ENCODE peak calls at places on chromosomes 11 and 22, in eight cellular contexts. A is CD4-positive, alpha-beta memory T cell; O is tibial nerve; D is mesenchymal stem cell; X is IMR-90; U is cardiac muscle cell; V is A673; I is right lobe of liver. K is an unnamed sample. For H3K27me3 and H3K36me3, the result is how much of the 10 kb centered on the place peaks cover.

GRCh38 chr22:44108806-44109385 is 71.8 kb upstream of the PARVG start:
- DNase-seq in A (no peak), O (no peak), D (no peak), X (no peak), U (no peak), V (no peak), I (no peak), K (no peak)

GRCh38 chr11:19370100-19370861 is 129.5 kb upstream of the E2F8 start:
- DNase-seq in A (no peak), O (peak), D (peak), X (peak), U (peak), V (no peak), I (no peak), K (no peak)

GRCh38 chr11:121741316-121741715 is 288.5 kb upstream of the SORL1-AS1 start:
- DNase-seq in A (no peak), O (no peak), D (no peak), X (peak), U (peak), V (no peak), I (no peak), K (no peak)

GRCh38 chr22:40463017-40463631 is 92.7 kb downstream of the SGSM3 start:
- DNase-seq in A (peak), O (no peak), D (no peak), X (no peak), U (no peak), V (no peak), I (no peak), K (no peak)

GRCh38 chr11:78211565-78211964 is 22.8 kb downstream of the USP35 start:
- DNase-seq in A (no peak), O (no peak), D (no peak), X (no peak), U (no peak), V (no peak), I (no peak), K (no peak)

GRCh38 chr22:35642305-35642741 is 5.9 kb upstream of the APOL6 start:
- DNase-seq in A (no peak), O (no peak), D (peak), X (peak), U (peak), V (no peak), I (peak), K (no peak)

GRCh38 chr11:60116996-60117790 is 28.7 kb downstream of the MS4A2 start:
- DNase-seq in A (no peak), O (no peak), D (no peak), X (no peak), U (no peak), V (no peak), I (no peak), K (no peak)

GRCh38 chr11:65927904-65928397 is 8.7 kb downstream of the DRAP1 start:
- DNase-seq in A (peak), O (no peak), D (peak), X (no peak), U (no peak), V (no peak), I (no peak), K (no peak)

GRCh38 chr11:34806875-34807274 is 109.3 kb downstream of the APIP start:
- DNase-seq in A (no peak), O (no peak), D (no peak), X (no peak), U (no peak), V (no peak), I (no peak), K (no peak)

GRCh38 chr22:46881373-46882118 is 119.1 kb downstream of the TBC1D22A start:
- DNase-seq in A (no peak), O (no peak), D (peak), X (peak), U (no peak), V (no peak), I (no peak), K (no peak)

GRCh38 chr11:45847908-45848316 is 637 bp downstream of the CRY2 start:
- DNase-seq in A (no peak), O (peak), D (peak), X (peak), U (peak), V (peak), I (peak), K (peak)

GRCh38 chr11:46914363-46914762 is 4.0 kb downstream of the LRP4 start:
- DNase-seq in A (no peak), O (no peak), D (peak), X (peak), U (no peak), V (no peak), I (no peak), K (no peak)

GRCh38 chr11:10540915-10541591 is at the start of gene RNF141:
- DNase-seq in A (peak), O (peak), D (peak), X (peak), U (peak), V (peak), I (peak), K (peak)

DNA sequence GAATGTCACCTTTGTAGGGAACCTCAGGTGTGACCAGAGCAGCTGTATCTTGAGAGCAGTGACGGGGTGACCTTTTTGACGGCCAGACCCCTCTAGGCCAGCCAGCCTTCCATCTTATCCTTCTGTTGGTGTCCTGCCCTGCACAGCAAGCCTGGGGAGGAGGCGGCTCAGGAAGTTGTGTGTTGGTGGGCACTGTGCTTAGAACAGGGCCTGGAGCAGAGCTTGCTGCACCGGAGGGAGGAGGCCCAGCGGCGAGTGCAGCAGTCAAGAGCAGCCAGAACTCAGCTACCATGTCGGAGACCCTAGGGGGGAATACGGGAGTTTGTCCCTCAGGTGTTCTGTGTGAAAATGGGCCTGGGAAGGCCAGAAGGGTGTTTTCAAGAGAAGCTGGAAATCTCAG is 129.4 kb downstream of the OSBP2 start:
- DNase-seq in A (no peak), O (no peak), D (no peak), X (no peak), U (no peak), V (no peak), I (no peak), K (no peak)
- H3K27me3 ChIP-seq in A (under half), O (under half), D (under half), X (under half), U (half or more), V (under half), I (under half), K (under half)

GRCh38 chr11:113997473-113997872 is 22.6 kb downstream of the HTR3A start:
- DNase-seq in A (no peak), O (no peak), D (no peak), X (no peak), U (no peak), V (no peak), I (no peak), K (no peak)
- H3K27ac ChIP-seq in A (no peak), O (no peak), D (no peak), X (no peak), U (no peak), V (no peak), I (no peak), K (no peak)

GRCh38 chr22:21766933-21767462 is 31.4 kb upstream of the YPEL1 start:
- DNase-seq in A (peak), O (no peak), D (no peak), X (no peak), U (no peak), V (no peak), I (no peak), K (no peak)
- H3K36me3 ChIP-seq in A (half or more), O (under half), D (half or more), X (half or more), U (half or more), V (half or more), I (half or more), K (half or more)

DNA sequence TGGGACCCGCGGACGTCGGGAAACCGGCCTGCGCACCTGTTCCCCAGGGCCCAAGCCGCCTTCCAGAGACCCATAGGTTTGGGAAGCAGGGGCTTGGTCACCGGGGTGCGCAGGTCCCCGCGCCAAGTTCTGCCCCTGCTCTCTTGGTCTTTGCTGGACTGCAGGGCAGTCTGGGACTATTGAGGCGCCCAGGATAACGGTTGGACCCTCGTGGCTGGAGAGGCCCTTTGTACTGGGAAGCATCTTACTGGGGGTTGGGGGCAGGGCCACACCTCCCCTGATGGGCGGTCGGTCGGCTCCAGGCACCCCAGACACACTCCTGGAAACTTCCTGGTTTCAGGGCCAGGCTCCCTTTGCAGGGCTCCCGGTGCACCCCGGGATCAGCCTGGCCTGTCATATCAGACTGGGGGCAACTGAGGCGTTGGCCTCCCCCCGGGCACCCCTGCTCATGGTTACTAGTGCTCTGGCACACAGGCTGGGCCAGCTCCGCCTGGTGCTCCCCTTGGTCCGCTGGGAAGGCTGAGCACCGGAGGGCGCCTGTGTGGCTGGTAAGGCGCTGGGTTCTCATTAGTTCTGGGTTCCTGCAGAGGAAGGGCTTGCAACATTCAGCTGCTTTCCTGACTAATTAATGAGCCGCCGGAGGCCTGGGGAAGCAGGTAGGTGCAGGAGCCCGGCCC is 1250.5 kb downstream of the BRD1 start:
- DNase-seq in A (no peak), O (no peak), D (no peak), X (no peak), U (no peak), V (peak), I (no peak), K (no peak)
- H3K27me3 ChIP-seq in A (under half), O (under half), D (under half), X (under half), U (under half), V (under half), I (under half), K (under half)

K was measured in SJCRH30.